ENCODE peak calls at places on chromosomes 1 and 21, in nine cellular contexts. W, O, U, F, L, T, B, M and V are unnamed samples.

GRCh38 chr1:164702664-164703063 is 143.7 kb downstream of the PBX1 start:
- DNase-seq in U (no peak), T (no peak), W (no peak), O (no peak), M (no peak), F (no peak), L (no peak), B (no peak), V (no peak)

GRCh38 chr1:116379674-116380498 is 6.8 kb downstream of the ATP1A1 start:
- DNase-seq in U (no peak), W (no peak), O (no peak), M (no peak), F (no peak), B (no peak), L (no peak), T (no peak), V (no peak)

GRCh38 chr1:117512728-117513321 is 93.0 kb upstream of the TENT5C start:
- DNase-seq in B (no peak), W (no peak), F (no peak), T (no peak), L (no peak), O (no peak), U (peak), M (no peak), V (no peak)

GRCh38 chr1:243513726-243514491 is 258.1 kb downstream of the SDCCAG8 start:
- DNase-seq in W (no peak), B (no peak), F (no peak), T (peak), L (no peak), U (no peak), O (no peak), M (no peak), V (no peak)

GRCh38 chr1:155697046-155697445 is 8.2 kb downstream of the DAP3 start:
- DNase-seq in O (no peak), L (no peak), U (no peak), B (no peak), F (no peak), T (no peak), M (no peak), W (no peak), V (no peak)

GRCh38 chr21:41207401-41208388 is 39.7 kb downstream of the BACE2 start:
- DNase-seq in U (peak), O (no peak), F (no peak), W (no peak), M (no peak), B (peak), T (no peak), L (no peak), V (no peak)

GRCh38 chr1:204093421-204093717 is 20.5 kb downstream of the SOX13 start:
- DNase-seq in W (no peak), B (no peak), T (no peak), O (no peak), L (no peak), F (no peak), U (peak), M (no peak), V (no peak)

GRCh38 chr1:35505911-35506798 is 51.0 kb downstream of the KIAA0319L start:
- DNase-seq in W (no peak), T (peak), F (peak), M (no peak), O (peak), L (no peak), U (no peak), B (no peak), V (no peak)

GRCh38 chr1:208089971-208090755 is 154.0 kb downstream of the PLXNA2 start:
- DNase-seq in B (peak), O (no peak), F (no peak), W (no peak), M (no peak), L (no peak), U (no peak), T (no peak), V (no peak)

GRCh38 chr1:209648931-209649776 is 3.1 kb downstream of the LAMB3 start:
- DNase-seq in M (no peak), B (no peak), O (no peak), T (peak), U (peak), W (no peak), L (no peak), F (no peak), V (peak)

GRCh38 chr1:227919916-227920315 is 27.8 kb downstream of the WNT9A start:
- DNase-seq in W (no peak), M (no peak), L (no peak), T (no peak), F (no peak), O (no peak), U (no peak), B (peak), V (peak)

GRCh38 chr21:32958288-32958992 is 67.3 kb upstream of the OLIG2 start:
- DNase-seq in L (no peak), O (no peak), U (no peak), W (peak), F (no peak), B (no peak), T (no peak), M (no peak), V (no peak)

GRCh38 chr1:18511469-18511997 is 30.8 kb downstream of the KLHDC7A start:
- DNase-seq in W (no peak), B (no peak), F (no peak), T (no peak), U (no peak), M (no peak), L (no peak), O (no peak), V (no peak)

GRCh38 chr1:217313096-217313495 is 317.8 kb downstream of the GPATCH2 start:
- DNase-seq in L (no peak), O (no peak), F (no peak), B (no peak), M (no peak), U (no peak), T (no peak), W (no peak), V (no peak)